ENCODE peak calls at places on chromosome 1, in seven cellular contexts. X, G, O, Q, E, S and U are unnamed samples.

GRCh38 chr1:202835548-202836072 is 24.9 kb downstream of the PCAT6 start:
- DNase-seq in S (no peak), Q (no peak), G (no peak), X (no peak), E (peak), O (no peak), U (no peak)

GRCh38 chr1:61607448-61607847 is 117.5 kb downstream of the TM2D1 start:
- DNase-seq in O (no peak), X (no peak), G (no peak), Q (no peak), E (peak), S (no peak), U (no peak)

GRCh38 chr1:7432102-7432895 is 338.8 kb upstream of the VAMP3 start:
- DNase-seq in G (no peak), Q (no peak), E (no peak), X (no peak), S (no peak), O (no peak), U (no peak)

GRCh38 chr1:77744576-77744975 is 15.1 kb downstream of the USP33 start:
- DNase-seq in O (no peak), Q (no peak), S (no peak), G (no peak), X (no peak), E (no peak), U (no peak)

GRCh38 chr1:63343922-63344321 is 21.6 kb downstream of the FOXD3 start:
- DNase-seq in X (no peak), Q (no peak), G (no peak), O (no peak), E (no peak), S (no peak), U (no peak)

GRCh38 chr1:97499667-97500066 is 421.2 kb downstream of the DPYD start:
- DNase-seq in S (no peak), X (no peak), E (no peak), Q (no peak), G (no peak), O (no peak), U (no peak)

GRCh38 chr1:43307458-43308158 is 6.8 kb downstream of the TIE1 start:
- DNase-seq in S (no peak), Q (no peak), E (no peak), G (no peak), O (no peak), X (no peak), U (no peak)

GRCh38 chr1:190353538-190354101 is 124.0 kb downstream of the BRINP3 start:
- DNase-seq in G (no peak), X (no peak), E (no peak), Q (no peak), S (no peak), O (no peak), U (no peak)

GRCh38 chr1:72526926-72527325 is 244.6 kb upstream of the NEGR1 start:
- DNase-seq in G (no peak), O (no peak), E (no peak), Q (no peak), X (no peak), S (no peak), U (no peak)

GRCh38 chr1:205438213-205439158 is 16.6 kb upstream of the LEMD1 start:
- DNase-seq in S (no peak), O (peak), Q (peak), E (peak), G (peak), X (peak), U (peak)

DNA sequence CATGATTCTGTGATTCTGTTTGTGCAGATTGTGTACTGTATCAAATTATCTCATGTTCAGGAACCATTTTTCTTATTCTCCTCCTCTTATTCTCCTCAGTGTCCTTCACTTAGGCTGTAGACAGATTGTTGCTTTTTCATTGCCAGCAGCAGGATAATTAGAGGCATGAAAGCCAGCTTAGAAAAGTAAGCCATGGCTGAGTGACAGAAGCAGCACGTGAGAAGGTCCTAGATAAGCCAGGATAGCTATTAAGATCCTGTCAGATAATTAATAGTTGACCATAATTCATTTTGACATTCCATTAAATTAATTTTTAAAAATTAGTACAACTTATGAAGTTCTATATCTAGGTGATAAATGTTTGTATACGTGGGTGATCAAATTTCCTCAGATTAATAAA is 60.8 kb upstream of the PRKACB start:
- DNase-seq in S (no peak), G (no peak), X (no peak), E (peak), Q (no peak), O (no peak), U (no peak)
- TF ChIP-seq JUND in S (no peak), G (no peak), X (no peak), E (no peak), Q (no peak), O (no peak), U (no peak)

GRCh38 chr1:3463013-3463385 is 8.5 kb downstream of the ARHGEF16 start:
- DNase-seq in E (no peak), O (no peak), X (no peak), Q (no peak), S (no peak), G (no peak), U (no peak)

GRCh38 chr1:3460653-3461237 is 6.3 kb downstream of the ARHGEF16 start:
- DNase-seq in G (peak), E (no peak), Q (no peak), X (no peak), S (no peak), O (no peak), U (no peak)

GRCh38 chr1:3462356-3463012 is 8.0 kb downstream of the ARHGEF16 start:
- DNase-seq in Q (no peak), G (no peak), S (no peak), O (no peak), X (no peak), E (no peak), U (no peak)

GRCh38 chr1:3461238-3461933 is 6.9 kb downstream of the ARHGEF16 start:
- DNase-seq in O (no peak), S (no peak), X (no peak), E (no peak), Q (no peak), G (no peak), U (no peak)

GRCh38 chr1:3461934-3462275 is 7.4 kb downstream of the ARHGEF16 start:
- DNase-seq in E (no peak), G (no peak), X (no peak), O (no peak), Q (no peak), S (no peak), U (no peak)
- TF ChIP-seq JUND in E (no peak), G (no peak), X (no peak), O (no peak), Q (no peak), S (no peak), U (no peak)

GRCh38 chr1:154729031-154729442 is 121.1 kb upstream of the ADAR start:
- DNase-seq in G (peak), S (no peak), Q (no peak), X (no peak), E (no peak), O (no peak), U (no peak)
- TF ChIP-seq JUND in G (no peak), S (no peak), Q (no peak), X (peak), E (no peak), O (no peak), U (no peak)

GRCh38 chr1:46317323-46317722 is 13.8 kb downstream of the UQCRH start:
- DNase-seq in O (no peak), S (no peak), E (no peak), Q (no peak), X (peak), G (no peak), U (no peak)
- TF ChIP-seq JUND in O (no peak), S (no peak), E (no peak), Q (no peak), X (no peak), G (no peak), U (no peak)

GRCh38 chr1:30008998-30009657 is 714.3 kb downstream of the MATN1 start:
- DNase-seq in Q (no peak), X (no peak), O (no peak), S (no peak), G (peak), E (no peak), U (no peak)
- TF ChIP-seq JUND in Q (no peak), X (no peak), O (no peak), S (no peak), G (no peak), E (no peak), U (no peak)

GRCh38 chr1:57329001-57329400 is 94.9 kb downstream of the DAB1 start:
- DNase-seq in G (no peak), S (no peak), E (no peak), O (no peak), X (no peak), Q (no peak), U (no peak)
- TF ChIP-seq JUND in G (no peak), S (no peak), E (no peak), O (no peak), X (no peak), Q (no peak), U (no peak)